ENCODE peak calls at places on chromosomes 3 and 15, in six cellular contexts. G is adrenal gland; T is ovary; M is breast epithelium; L is CD8-positive, alpha-beta T cell; S is Peyer's patch. P is an unnamed sample.

GRCh38 chr3:125120370-125121122 is 64.7 kb upstream of the HEG1 start:
- DNase-seq in G (no peak), T (no peak), M (no peak), L (no peak), S (no peak), P (no peak)

GRCh38 chr3:115325539-115325938 is 178.5 kb upstream of the ZBTB20 start:
- DNase-seq in G (peak; percentile 37), T (no peak), M (no peak), L (no peak), S (no peak), P (no peak)

GRCh38 chr3:116337229-116337628 is 108.1 kb downstream of the LSAMP start:
- DNase-seq in G (no peak), T (no peak), M (no peak), L (no peak), S (no peak), P (no peak)

GRCh38 chr15:96181873-96182301 is 148.6 kb upstream of the NR2F2 start:
- DNase-seq in G (no peak), T (peak; percentile 84), M (no peak), L (no peak), S (peak; percentile 50), P (peak; percentile 85)

GRCh38 chr15:58453931-58454793 is 22.4 kb downstream of the LIPC start:
- DNase-seq in G (no peak), T (no peak), M (no peak), L (no peak), S (no peak), P (peak; percentile 28)

GRCh38 chr15:33860749-33861148 is 107.5 kb upstream of the CHRM5 start:
- DNase-seq in G (no peak), T (no peak), M (no peak), L (no peak), S (no peak), P (no peak)

GRCh38 chr3:135271562-135272290 is 476.7 kb downstream of the EPHB1 start:
- DNase-seq in G (no peak), T (no peak), M (no peak), L (no peak), S (no peak), P (no peak)

GRCh38 chr3:42547401-42547945 is 34.3 kb downstream of the SEC22C start:
- DNase-seq in G (peak; percentile 54), T (peak; percentile 70), M (peak; percentile 84), L (peak; percentile 67), S (peak; percentile 81), P (peak; percentile 78)

GRCh38 chr3:190266265-190266914 is 55.9 kb downstream of the CLDN1 start:
- DNase-seq in G (peak; percentile 43), T (no peak), M (no peak), L (no peak), S (no peak), P (no peak)
- H3K27ac ChIP-seq in G (no peak overlapping the region), T (no peak overlapping the region), M (peak overlapping the region; percentile 66), L (no peak overlapping the region), S (no peak overlapping the region), P (no peak overlapping the region)

DNA sequence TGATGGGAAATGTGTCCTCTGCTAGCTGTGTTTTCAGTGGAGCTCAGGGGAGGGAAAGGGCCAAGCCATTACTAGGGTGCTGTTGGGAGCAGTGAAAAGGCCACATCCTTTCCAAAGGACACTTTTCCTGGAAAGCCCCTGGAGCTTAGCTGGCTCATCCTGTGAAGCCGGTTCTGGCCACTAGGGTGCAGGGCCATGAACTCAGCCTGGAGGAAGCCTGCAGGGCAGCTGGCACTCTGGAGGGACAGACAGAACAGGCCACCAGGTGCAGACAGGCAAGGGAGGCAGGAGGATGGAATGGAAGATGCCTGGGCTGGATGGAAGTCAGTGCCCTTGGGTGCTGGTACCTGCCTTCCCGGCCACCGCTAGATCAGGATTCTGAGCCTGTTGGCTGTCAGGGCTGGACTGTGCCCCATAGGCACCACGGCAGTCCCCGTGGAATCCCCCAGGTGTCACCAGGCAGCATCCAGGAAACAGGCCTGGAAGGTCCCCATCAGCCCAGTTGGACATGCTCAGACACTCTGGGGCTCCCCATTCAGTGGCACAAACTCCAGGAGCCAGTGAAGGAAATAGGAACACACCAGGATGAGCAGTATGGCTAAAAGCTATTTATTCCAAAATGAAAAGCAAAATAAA is 76.2 kb upstream of the C2CD4B start:
- DNase-seq in G (no peak), T (no peak), M (no peak), L (no peak), S (no peak), P (no peak)
- TF ChIP-seq CTCF in G (no peak), T (no peak), M (no peak), L (no peak), S (peak; percentile 28), P (no peak)

GRCh38 chr15:29061746-29062660 is 176.2 kb downstream of the APBA2 start:
- DNase-seq in G (no peak), T (no peak), M (no peak), L (no peak), S (no peak), P (no peak)

GRCh38 chr15:29065571-29065970 is 179.8 kb downstream of the APBA2 start:
- DNase-seq in G (no peak), T (no peak), M (no peak), L (no peak), S (no peak), P (no peak)

GRCh38 chr15:29064290-29064689 is 178.5 kb downstream of the APBA2 start:
- DNase-seq in G (no peak), T (no peak), M (no peak), L (no peak), S (no peak), P (no peak)

GRCh38 chr15:29064731-29065130 is 179.0 kb downstream of the APBA2 start:
- DNase-seq in G (no peak), T (no peak), M (no peak), L (no peak), S (no peak), P (no peak)

DNA sequence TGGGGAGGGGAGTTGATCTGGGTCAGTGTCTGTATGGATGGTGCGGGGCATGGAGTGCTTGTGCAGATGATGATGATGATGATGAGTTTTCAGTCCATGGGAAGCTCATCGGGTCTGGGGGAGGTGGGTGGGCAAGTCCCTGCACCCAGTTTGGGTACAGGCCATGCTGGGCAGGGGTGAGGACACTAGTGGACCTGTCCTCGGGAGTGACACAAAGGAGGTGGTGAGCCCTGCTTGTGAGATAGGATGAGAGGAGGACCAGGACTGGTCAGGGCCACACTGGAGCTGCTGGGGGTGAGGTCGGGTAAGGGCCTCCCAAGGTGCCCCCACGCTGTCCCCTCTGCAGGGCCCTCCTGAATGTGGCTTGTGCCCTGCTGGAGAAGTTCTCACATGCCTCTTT is 177.9 kb downstream of the APBA2 start:
- DNase-seq in G (no peak), T (no peak), M (no peak), L (no peak), S (no peak), P (no peak)
- H3K27ac ChIP-seq in G (no peak overlapping the region), T (no peak overlapping the region), M (no peak overlapping the region), L (no peak overlapping the region), S (no peak overlapping the region), P (no peak overlapping the region)

DNA sequence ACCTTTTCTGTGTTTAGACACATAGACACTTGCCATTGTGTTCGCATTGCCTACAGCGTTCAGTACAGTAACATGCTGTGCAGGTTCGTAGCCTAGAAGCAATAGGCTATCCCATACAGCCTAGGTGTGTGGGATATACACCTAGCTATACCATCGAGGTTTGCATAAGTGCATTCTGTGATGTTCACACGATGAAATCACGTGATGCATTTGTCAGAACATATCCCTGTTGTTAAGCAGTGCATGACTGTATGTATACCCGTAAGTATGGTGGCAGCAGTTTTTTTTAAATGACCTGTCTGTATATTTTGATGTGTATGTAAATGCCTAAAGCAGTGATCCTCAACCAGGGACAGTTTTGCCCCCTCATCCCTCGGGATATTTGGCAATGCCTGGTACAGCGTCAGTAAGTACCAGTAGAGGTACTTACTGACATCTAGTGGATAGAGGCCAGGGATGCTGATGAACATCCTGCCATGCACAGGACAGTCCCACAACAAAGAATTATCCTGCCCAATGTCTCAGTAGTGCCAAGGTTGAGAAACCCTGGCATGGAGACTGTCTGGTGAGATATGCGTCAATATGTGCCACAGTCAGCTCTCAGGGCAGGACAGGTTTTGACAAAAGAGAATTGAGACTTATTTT is 129.1 kb downstream of the HCN4 start:
- DNase-seq in G (no peak), T (no peak), M (no peak), L (no peak), S (no peak), P (no peak)
- TF ChIP-seq CTCF in G (no peak), T (no peak), M (no peak), L (no peak), S (no peak), P (no peak)

GRCh38 chr3:150346956-150347863 is 60.9 kb upstream of the TSC22D2 start:
- DNase-seq in G (no peak), T (no peak), M (no peak), L (no peak), S (no peak), P (no peak)
- H3K27ac ChIP-seq in G (no peak overlapping the region), T (no peak overlapping the region), M (peak overlapping the region; percentile 75), L (no peak overlapping the region), S (no peak overlapping the region), P (no peak overlapping the region)

DNA sequence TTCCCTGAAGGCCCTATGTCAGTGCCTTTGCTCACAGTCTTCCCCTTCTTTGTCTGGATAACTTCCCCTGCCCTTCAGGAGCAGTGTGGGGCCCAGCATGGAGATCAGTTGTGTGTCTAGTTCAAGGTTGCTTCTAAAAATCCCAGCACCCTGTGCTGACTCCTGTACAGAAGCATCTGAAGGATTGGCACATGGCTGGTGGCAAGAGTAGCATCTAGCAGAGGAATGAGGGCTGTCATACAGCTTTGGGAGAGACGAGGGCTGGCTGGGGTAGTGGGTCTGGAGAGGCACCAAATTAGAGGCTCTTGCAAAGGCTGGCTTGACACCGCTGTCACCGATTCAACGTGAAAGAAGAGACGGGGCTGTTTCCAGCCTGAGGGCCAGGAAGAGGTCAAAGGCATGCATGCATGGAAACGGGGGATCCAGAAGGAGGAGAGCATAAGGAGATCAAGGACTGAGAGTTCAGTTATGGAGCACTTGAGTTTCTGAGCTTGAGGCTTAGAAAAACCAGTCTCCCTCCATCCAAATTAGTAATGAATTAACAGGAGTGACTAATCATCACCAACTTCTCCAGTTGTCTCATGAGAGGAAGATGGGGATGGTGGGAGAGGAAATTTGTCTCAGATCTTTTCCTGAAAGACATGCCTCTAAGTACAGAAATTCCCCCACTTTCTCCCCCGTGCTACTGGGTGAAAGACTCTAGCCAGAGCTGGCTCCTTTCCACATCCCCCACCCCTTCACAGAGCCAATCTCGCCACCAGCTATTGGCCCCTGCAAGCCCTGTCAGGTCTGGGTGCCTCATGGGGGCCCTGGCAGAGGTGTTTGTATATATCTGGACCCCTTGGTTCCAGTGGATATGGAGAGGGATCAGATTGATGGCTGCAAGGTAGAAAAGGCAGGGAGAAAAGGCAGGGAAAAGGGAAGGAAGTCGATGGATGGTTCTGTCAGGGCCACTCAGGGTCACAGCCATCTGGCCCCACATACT is 45.9 kb downstream of the SLCO2A1 start:
- DNase-seq in G (no peak), T (no peak), M (no peak), L (no peak), S (no peak), P (peak; percentile 48)
- TF ChIP-seq CTCF in G (no peak), T (no peak), M (no peak), L (no peak), S (no peak), P (no peak)

DNA sequence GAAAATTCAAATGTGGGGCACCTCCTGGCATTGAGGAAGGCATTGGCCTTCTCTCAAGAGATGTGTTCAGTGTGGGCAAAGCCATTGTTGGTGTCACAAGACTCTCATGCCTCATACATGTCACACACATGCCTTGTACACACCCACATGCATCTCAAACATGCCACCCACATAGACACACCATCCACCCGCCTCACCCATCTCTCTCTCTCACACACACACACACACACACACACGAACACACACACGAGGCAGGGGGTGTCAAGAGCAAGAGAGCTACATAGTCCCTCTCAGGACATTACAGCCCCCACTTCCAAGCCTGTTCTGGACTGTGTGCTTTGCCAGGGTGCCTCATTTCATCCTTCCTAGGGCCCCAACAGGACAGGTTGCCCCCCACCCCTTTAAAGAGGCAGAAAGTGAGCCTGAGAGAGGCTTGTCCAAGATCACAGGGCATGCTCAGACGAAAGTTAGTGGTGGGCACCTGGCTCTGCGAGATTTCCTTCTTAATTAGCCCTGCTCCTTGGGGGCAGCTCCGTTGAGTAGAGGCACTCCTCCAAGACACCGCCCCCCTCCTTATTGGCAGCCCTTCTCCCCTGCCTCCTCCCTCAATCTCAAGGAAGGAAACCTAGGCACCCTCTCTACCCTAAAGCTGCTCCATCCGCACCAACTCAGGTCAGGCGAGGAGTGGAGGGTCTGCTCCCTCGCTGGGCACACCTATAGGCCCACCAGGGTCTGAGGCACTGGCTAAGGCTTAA is 50.5 kb upstream of the CCDC174 start:
- DNase-seq in G (no peak), T (no peak), M (no peak), L (no peak), S (no peak), P (no peak)
- H3K27ac ChIP-seq in G (no peak overlapping the region), T (no peak overlapping the region), M (no peak overlapping the region), L (no peak overlapping the region), S (no peak overlapping the region), P (no peak overlapping the region)